ENCODE peak calls at places on chromosomes 7 and 10, in seven cellular contexts. One of them, this sample, is unnamed.

GRCh38 chr10:43304687-43305333 is 37.9 kb upstream of the RASGEF1A start:
- DNase-seq in DMS153: peak
- DNase-seq in NAMALWA: peak
- DNase-seq in effector CD4-positive, alpha-beta T cell: peak
- DNase-seq in NCI-H1092: no peak
- DNase-seq in NCI-H1105: no peak
- DNase-seq in choroid plexus epithelial cell: peak
- DNase-seq in this sample: peak

GRCh38 chr7:77295549-77295948 is 95.9 kb upstream of the FGL2 start:
- DNase-seq in NAMALWA: no peak
- DNase-seq in DMS153: no peak
- DNase-seq in effector CD4-positive, alpha-beta T cell: no peak
- DNase-seq in NCI-H1105: no peak
- DNase-seq in NCI-H1092: no peak
- DNase-seq in choroid plexus epithelial cell: no peak
- DNase-seq in this sample: no peak

GRCh38 chr10:116325987-116326386 is 1.7 kb downstream of the CCDC172 start:
- DNase-seq in NAMALWA: no peak
- DNase-seq in NCI-H1092: no peak
- DNase-seq in DMS153: no peak
- DNase-seq in NCI-H1105: no peak
- DNase-seq in effector CD4-positive, alpha-beta T cell: no peak
- DNase-seq in choroid plexus epithelial cell: no peak
- DNase-seq in this sample: no peak

GRCh38 chr10:10830316-10831061 is 187.2 kb upstream of the CELF2 start:
- DNase-seq in NCI-H1105: no peak
- DNase-seq in effector CD4-positive, alpha-beta T cell: no peak
- DNase-seq in NCI-H1092: no peak
- DNase-seq in choroid plexus epithelial cell: peak
- DNase-seq in DMS153: no peak
- DNase-seq in NAMALWA: no peak
- DNase-seq in this sample: no peak

GRCh38 chr7:610531-611280 is 91.1 kb upstream of the PDGFA start:
- DNase-seq in NCI-H1092: no peak
- DNase-seq in DMS153: no peak
- DNase-seq in NAMALWA: no peak
- DNase-seq in NCI-H1105: no peak
- DNase-seq in choroid plexus epithelial cell: peak
- DNase-seq in effector CD4-positive, alpha-beta T cell: no peak
- DNase-seq in this sample: no peak

GRCh38 chr7:33854178-33854577 is 51.2 kb upstream of the BMPER start:
- DNase-seq in NCI-H1105: no peak
- DNase-seq in NCI-H1092: no peak
- DNase-seq in choroid plexus epithelial cell: no peak
- DNase-seq in effector CD4-positive, alpha-beta T cell: no peak
- DNase-seq in NAMALWA: no peak
- DNase-seq in DMS153: no peak
- DNase-seq in this sample: no peak

GRCh38 chr7:115153770-115154468 is 232.0 kb downstream of the MDFIC start:
- DNase-seq in DMS153: no peak
- DNase-seq in NAMALWA: no peak
- DNase-seq in effector CD4-positive, alpha-beta T cell: no peak
- DNase-seq in choroid plexus epithelial cell: no peak
- DNase-seq in NCI-H1105: no peak
- DNase-seq in NCI-H1092: no peak
- DNase-seq in this sample: no peak

GRCh38 chr10:80659284-80659683 is 121.6 kb downstream of the SH2D4B start:
- DNase-seq in NCI-H1092: no peak
- DNase-seq in DMS153: no peak
- DNase-seq in choroid plexus epithelial cell: no peak
- DNase-seq in NCI-H1105: no peak
- DNase-seq in NAMALWA: no peak
- DNase-seq in effector CD4-positive, alpha-beta T cell: no peak
- DNase-seq in this sample: no peak

GRCh38 chr7:131109011-131109756 is 218.5 kb upstream of the MKLN1 start:
- DNase-seq in DMS153: no peak
- DNase-seq in NAMALWA: peak
- DNase-seq in choroid plexus epithelial cell: peak
- DNase-seq in NCI-H1092: no peak
- DNase-seq in effector CD4-positive, alpha-beta T cell: no peak
- DNase-seq in NCI-H1105: no peak
- DNase-seq in this sample: no peak

GRCh38 chr7:158779061-158779992 is 50.0 kb downstream of the ESYT2 start:
- DNase-seq in NCI-H1092: no peak
- DNase-seq in DMS153: no peak
- DNase-seq in choroid plexus epithelial cell: peak
- DNase-seq in NAMALWA: no peak
- DNase-seq in effector CD4-positive, alpha-beta T cell: no peak
- DNase-seq in NCI-H1105: no peak
- DNase-seq in this sample: no peak

GRCh38 chr7:19508821-19509220 is 200.0 kb downstream of the POLR1F start:
- DNase-seq in NAMALWA: no peak
- DNase-seq in NCI-H1092: no peak
- DNase-seq in effector CD4-positive, alpha-beta T cell: no peak
- DNase-seq in choroid plexus epithelial cell: peak
- DNase-seq in DMS153: no peak
- DNase-seq in NCI-H1105: no peak
- DNase-seq in this sample: no peak

GRCh38 chr10:21099291-21099800 is 202.2 kb upstream of the NEBL start:
- DNase-seq in NAMALWA: no peak
- DNase-seq in effector CD4-positive, alpha-beta T cell: no peak
- DNase-seq in choroid plexus epithelial cell: no peak
- DNase-seq in DMS153: no peak
- DNase-seq in NCI-H1092: no peak
- DNase-seq in NCI-H1105: no peak
- DNase-seq in this sample: no peak

This sample was measured in GF-D8.